ENCODE peak calls at places on chromosomes 16 and 17, in seven cellular contexts. I is astrocyte, W is iPS DF 6.9, Z is transverse colon, X is A549, E is left ventricle myocardium inferior, O is PC-3. R is an unnamed sample.
A peak's percentile ranks its signal among the peaks of the same experiment; 100 is the strongest.

GRCh38 chr16:85515319-85515745 is 97.8 kb upstream of the GSE1 start:
- DNase-seq in I (no peak), W (no peak), O (no peak), E (no peak), Z (no peak), X (no peak), R (no peak)

GRCh38 chr16:68685685-68686478 is 40.8 kb downstream of the CDH3 start:
- DNase-seq in O (peak; percentile 18), I (no peak), Z (no peak), E (no peak), X (no peak), W (no peak), R (no peak)

GRCh38 chr16:50011707-50012106 is 13.3 kb upstream of the CNEP1R1 start:
- DNase-seq in Z (no peak), I (no peak), W (no peak), O (no peak), X (no peak), E (no peak), R (no peak)

GRCh38 chr16:12620150-12620549 is 183.5 kb downstream of the CPPED1 start:
- DNase-seq in Z (no peak), X (no peak), E (no peak), I (no peak), O (no peak), W (no peak), R (no peak)

GRCh38 chr17:44981221-44981968 is 13.3 kb upstream of the C1QL1 start:
- DNase-seq in W (no peak), Z (no peak), I (peak; percentile 48), E (no peak), O (peak; percentile 92), X (peak; percentile 88), R (no peak)

GRCh38 chr17:41973457-41973856 is 6.9 kb downstream of the CNP start:
- DNase-seq in W (no peak), X (no peak), E (no peak), O (no peak), Z (no peak), I (no peak), R (no peak)

GRCh38 chr16:46830417-46830901 is 521 bp downstream of the C16orf87 start:
- DNase-seq in O (peak; percentile 5), X (peak; percentile 16), E (peak; percentile 52), W (no peak), I (no peak), Z (peak; percentile 48), R (peak; percentile 24)

GRCh38 chr16:14015948-14016347 is 55.2 kb upstream of the MRTFB start:
- DNase-seq in O (peak; percentile 65), X (peak; percentile 83), E (no peak), I (peak; percentile 79), W (no peak), Z (no peak), R (no peak)

GRCh38 chr17:36931096-36931696 is 6.1 kb upstream of the LHX1 start:
- DNase-seq in W (no peak), O (no peak), I (no peak), E (no peak), X (no peak), Z (no peak), R (no peak)

GRCh38 chr16:3268294-3268693 is 11.9 kb upstream of the MEFV start:
- DNase-seq in I (no peak), Z (no peak), E (no peak), W (no peak), O (no peak), X (no peak), R (no peak)

GRCh38 chr16:50835358-50836060 is 93.6 kb downstream of the CYLD start:
- DNase-seq in O (no peak), Z (no peak), X (no peak), W (no peak), I (no peak), E (no peak), R (no peak)

GRCh38 chr17:40355123-40355803 is 9.3 kb downstream of the GJD3 start:
- DNase-seq in I (no peak), E (peak; percentile 79), W (no peak), Z (peak; percentile 79), X (peak; percentile 77), O (peak; percentile 45), R (peak; percentile 57)

GRCh38 chr16:89478576-89479221 is 11.7 kb downstream of the ANKRD11 start:
- DNase-seq in I (peak; percentile 82), E (no peak), X (peak; percentile 44), W (no peak), Z (no peak), O (peak; percentile 60), R (no peak)

GRCh38 chr16:16083421-16084156 is 134.2 kb downstream of the ABCC1 start:
- DNase-seq in I (no peak), Z (no peak), W (no peak), O (peak; percentile 9), E (no peak), X (peak; percentile 85), R (no peak)

GRCh38 chr16:878071-878784 is 77.7 kb upstream of the GNG13 start:
- DNase-seq in E (peak; percentile 11), O (no peak), X (peak; percentile 52), W (no peak), Z (peak; percentile 18), I (peak; percentile 57), R (no peak)

GRCh38 chr16:57600952-57601580 is 27.4 kb upstream of the ADGRG1 start:
- DNase-seq in E (no peak), W (no peak), X (no peak), O (no peak), Z (no peak), I (no peak), R (no peak)

GRCh38 chr16:30839523-30840227 is 52.7 kb upstream of the ZNF629 start:
- DNase-seq in Z (peak; percentile 58), W (no peak), E (no peak), I (no peak), O (no peak), X (no peak), R (no peak)

GRCh38 chr17:73043686-73044581 is 48.6 kb downstream of the SLC39A11 start:
- DNase-seq in E (no peak), O (peak; percentile 88), I (peak; percentile 67), X (no peak), Z (no peak), W (no peak), R (no peak)

GRCh38 chr17:83131268-83132011 is 52.0 kb downstream of the METRNL start:
- DNase-seq in W (no peak), E (no peak), I (no peak), O (no peak), Z (no peak), X (no peak), R (no peak)

GRCh38 chr16:49471038-49471727 is 97.6 kb downstream of the C16orf78 start:
- DNase-seq in E (no peak), W (no peak), I (no peak), Z (peak; percentile 2), O (no peak), X (no peak), R (no peak)

GRCh38 chr17:16551878-16552636 is 16.9 kb downstream of the ZNF287 start:
- DNase-seq in W (no peak), Z (no peak), I (no peak), O (no peak), E (no peak), X (peak; percentile 8), R (no peak)

DNA sequence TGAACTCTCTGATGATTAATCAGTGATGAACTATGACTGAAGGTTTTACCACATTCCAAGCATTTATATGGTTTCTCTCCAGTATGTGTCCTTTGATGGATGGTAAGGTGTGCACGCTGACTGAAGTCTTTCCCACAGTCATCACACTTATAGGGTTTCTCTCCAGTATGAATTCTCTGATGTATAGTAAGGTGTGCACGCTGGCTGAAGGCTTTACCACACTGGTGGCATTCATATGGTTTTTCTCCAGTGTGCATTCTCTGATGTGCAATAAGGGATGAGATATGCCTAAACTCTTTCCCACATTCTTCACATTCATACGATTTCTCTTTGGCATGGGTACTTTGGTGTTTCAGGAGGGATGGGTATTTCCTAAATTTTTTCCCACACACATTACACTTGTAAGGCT is 16.4 kb downstream of the ZNF287 start:
- DNase-seq in X (peak; percentile 24), W (no peak), O (no peak), E (no peak), Z (no peak), I (no peak), R (no peak)
- H3K9me3 ChIP-seq in X (peaks cover 99% of the 10 kb centered on the region), W (peaks cover 6% of the 10 kb centered on the region), O (peaks cover 82% of the 10 kb centered on the region), E (peaks cover 100% of the 10 kb centered on the region), Z (peaks cover 76% of the 10 kb centered on the region), I (peaks cover 57% of the 10 kb centered on the region), R (no peaks in the 10 kb centered on the region)

GRCh38 chr16:52578007-52578828 is 31.3 kb upstream of the TOX3 start:
- DNase-seq in W (no peak), Z (no peak), E (no peak), O (no peak), X (peak; percentile 61), I (no peak), R (no peak)
- H3K4me1 ChIP-seq in W (no peaks in the 10 kb centered on the region), Z (no peaks in the 10 kb centered on the region), E (no peaks in the 10 kb centered on the region), O (no peaks in the 10 kb centered on the region), X (peaks cover 36% of the 10 kb centered on the region), I (no peaks in the 10 kb centered on the region), R (no peaks in the 10 kb centered on the region)

GRCh38 chr17:21291862-21292261 is 7.4 kb downstream of the MAP2K3 start:
- DNase-seq in I (no peak), X (no peak), E (no peak), W (no peak), O (no peak), Z (no peak), R (no peak)
- H3K9me3 ChIP-seq in I (peaks cover 3% of the 10 kb centered on the region), X (no peaks in the 10 kb centered on the region), E (no peaks in the 10 kb centered on the region), W (no peaks in the 10 kb centered on the region), O (no peaks in the 10 kb centered on the region), Z (no peaks in the 10 kb centered on the region), R (no peaks in the 10 kb centered on the region)

DNA sequence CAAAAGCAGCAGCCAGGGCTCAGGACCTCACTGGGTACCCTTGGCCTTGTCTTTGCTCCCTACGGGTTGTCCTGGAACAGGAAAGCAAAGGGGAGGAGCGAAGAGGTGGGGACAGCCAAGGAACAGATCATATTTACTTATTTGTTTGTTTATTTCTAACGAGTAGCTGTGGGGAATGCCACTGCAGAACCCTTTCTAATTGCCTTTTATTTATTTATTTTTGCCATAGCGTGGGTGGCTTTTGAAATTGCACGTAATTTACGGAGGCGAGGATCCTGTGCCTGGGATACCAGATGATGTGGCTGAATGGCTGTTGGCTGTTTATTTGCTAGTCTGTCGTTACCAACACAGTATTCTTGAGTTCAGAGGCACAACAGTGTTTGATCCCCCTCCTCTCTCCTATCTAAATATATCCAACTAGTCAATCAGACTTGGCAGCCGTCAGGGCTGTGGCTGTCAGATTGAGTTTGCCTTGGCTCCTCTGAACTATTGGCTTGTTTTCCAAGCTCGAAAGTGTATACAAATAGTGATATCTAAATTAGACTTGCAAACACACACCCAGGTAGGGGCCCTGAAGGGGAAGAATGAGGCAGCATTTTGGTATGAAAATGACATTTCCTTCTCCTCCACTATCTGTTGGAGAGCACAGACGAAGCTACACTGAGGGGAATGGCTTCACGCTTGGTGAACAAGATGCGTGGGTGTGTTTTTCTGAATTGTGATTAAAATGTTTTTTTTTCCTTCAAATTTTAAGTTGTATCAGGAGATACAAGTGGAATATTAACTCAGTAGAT is 110.4 kb downstream of the MSI2 start:
- DNase-seq in W (no peak), Z (no peak), I (no peak), O (peak; percentile 23), X (peak; percentile 62), E (peak; percentile 32), R (no peak)
- H3K4me1 ChIP-seq in W (peaks cover 6% of the 10 kb centered on the region), Z (no peaks in the 10 kb centered on the region), I (peaks cover 24% of the 10 kb centered on the region), O (peaks cover 37% of the 10 kb centered on the region), X (peaks cover 79% of the 10 kb centered on the region), E (peaks cover 71% of the 10 kb centered on the region), R (peaks cover 6% of the 10 kb centered on the region)